ENCODE peak calls at places on chromosomes 2 and 18, in ten cellular contexts. H is AG04450, F is WERI-Rb-1, Z is DND-41, C is upper lobe of left lung, M is PC-3, L is right cardiac atrium, O is fibroblast of lung, Y is H1, U is heart right ventricle. I is an unnamed sample. For H3K27me3, the result is how much of the 10 kb centered on the place peaks cover.

GRCh38 chr2:203706403-203706802 is at the start of gene CD28:
- DNase-seq in H (no peak), F (no peak), Z (peak), C (peak), M (no peak), L (peak), O (no peak), Y (no peak), U (peak), I (peak)

GRCh38 chr2:239192975-239193374 is 207.8 kb downstream of the HDAC4 start:
- DNase-seq in H (no peak), F (no peak), Z (no peak), C (no peak), M (no peak), L (no peak), O (no peak), Y (no peak), U (no peak), I (no peak)

GRCh38 chr2:19851116-19851515 is 50.7 kb downstream of the TTC32 start:
- DNase-seq in H (no peak), F (no peak), Z (no peak), C (peak), M (peak), L (no peak), O (no peak), Y (peak), U (no peak), I (no peak)

GRCh38 chr2:233691443-233692433 is 952 bp upstream of the UGT1A6 start:
- DNase-seq in H (no peak), F (no peak), Z (no peak), C (no peak), M (peak), L (no peak), O (no peak), Y (no peak), U (no peak), I (no peak)

GRCh38 chr18:54086863-54087262 is 137.6 kb downstream of the MBD2 start:
- DNase-seq in H (no peak), F (no peak), Z (no peak), C (no peak), M (no peak), L (no peak), O (no peak), Y (no peak), U (no peak), I (no peak)

GRCh38 chr2:406876-407275 is 119.0 kb upstream of the ALKAL2 start:
- DNase-seq in H (no peak), F (no peak), Z (no peak), C (no peak), M (no peak), L (no peak), O (no peak), Y (peak), U (no peak), I (no peak)

GRCh38 chr18:11366410-11366809 is 217.0 kb upstream of the PIEZO2 start:
- DNase-seq in H (no peak), F (no peak), Z (no peak), C (no peak), M (no peak), L (no peak), O (peak), Y (no peak), U (no peak), I (no peak)

GRCh38 chr2:148978026-148978685 is 60.3 kb upstream of the LYPD6B start:
- DNase-seq in H (no peak), F (no peak), Z (no peak), C (no peak), M (no peak), L (no peak), O (no peak), Y (no peak), U (no peak), I (no peak)

GRCh38 chr2:64594563-64594989 is 59.1 kb downstream of the SERTAD2 start:
- DNase-seq in H (no peak), F (no peak), Z (no peak), C (no peak), M (peak), L (no peak), O (peak), Y (no peak), U (no peak), I (no peak)

GRCh38 chr18:37085362-37085761 is 256.4 kb downstream of the KIAA1328 start:
- DNase-seq in H (no peak), F (no peak), Z (no peak), C (no peak), M (no peak), L (no peak), O (no peak), Y (no peak), U (no peak), I (no peak)

DNA sequence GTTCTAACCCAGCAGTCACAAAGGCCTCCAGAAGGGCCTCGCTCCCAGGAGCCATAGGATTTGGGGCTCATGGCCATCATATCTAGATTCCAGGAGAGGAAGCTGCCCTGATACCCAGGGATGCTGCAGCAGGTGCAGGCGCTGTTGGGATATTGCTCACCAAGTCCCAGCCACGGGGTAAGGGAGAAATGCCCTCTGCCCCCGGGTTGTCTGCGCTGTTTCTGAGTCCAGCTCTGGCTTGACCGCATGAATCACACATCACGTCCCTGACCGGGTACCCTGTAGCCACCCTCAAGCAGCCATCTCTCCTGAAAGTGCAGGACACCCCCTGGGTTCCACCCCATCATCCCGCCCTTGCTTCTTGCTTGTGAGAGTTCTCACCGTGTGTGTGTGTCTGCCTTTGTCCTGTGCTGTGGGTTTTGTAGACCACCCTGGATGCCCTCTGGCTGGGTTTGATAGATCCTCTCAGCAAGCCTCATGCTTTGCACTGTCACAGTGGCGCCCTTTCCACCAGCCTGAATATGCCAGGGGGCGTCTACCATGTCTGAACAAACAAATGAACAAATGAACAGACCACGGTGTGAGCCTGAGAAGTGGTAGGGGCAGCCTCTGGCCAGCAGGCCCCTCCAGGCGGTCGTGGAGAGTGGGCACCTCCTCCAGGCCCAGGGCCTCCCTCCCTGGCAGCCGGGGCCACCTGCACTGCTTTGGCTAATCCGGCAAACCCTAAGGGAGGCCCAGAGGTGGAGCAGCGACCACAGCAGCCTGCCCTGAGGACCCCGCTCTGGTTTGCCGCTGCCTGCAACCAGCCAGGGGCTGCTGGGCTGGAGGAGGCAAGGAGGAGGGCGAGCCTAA is 32.1 kb downstream of the ADRA2B start:
- DNase-seq in H (no peak), F (no peak), Z (no peak), C (no peak), M (no peak), L (no peak), O (no peak), Y (peak), U (no peak), I (no peak)
- H3K27me3 ChIP-seq in H (under half), F (under half), Z (under half), C (under half), M (under half), L (under half), O (under half), Y (under half), U (under half), I (under half)

GRCh38 chr2:9639000-9639602 is 8.3 kb upstream of the YWHAQ start:
- DNase-seq in H (no peak), F (no peak), Z (no peak), C (no peak), M (no peak), L (no peak), O (peak), Y (no peak), U (no peak), I (no peak)
- H3K27ac ChIP-seq in H (peak), F (no peak), Z (no peak), C (no peak), M (peak), L (peak), O (peak), Y (no peak), U (peak), I (no peak)

DNA sequence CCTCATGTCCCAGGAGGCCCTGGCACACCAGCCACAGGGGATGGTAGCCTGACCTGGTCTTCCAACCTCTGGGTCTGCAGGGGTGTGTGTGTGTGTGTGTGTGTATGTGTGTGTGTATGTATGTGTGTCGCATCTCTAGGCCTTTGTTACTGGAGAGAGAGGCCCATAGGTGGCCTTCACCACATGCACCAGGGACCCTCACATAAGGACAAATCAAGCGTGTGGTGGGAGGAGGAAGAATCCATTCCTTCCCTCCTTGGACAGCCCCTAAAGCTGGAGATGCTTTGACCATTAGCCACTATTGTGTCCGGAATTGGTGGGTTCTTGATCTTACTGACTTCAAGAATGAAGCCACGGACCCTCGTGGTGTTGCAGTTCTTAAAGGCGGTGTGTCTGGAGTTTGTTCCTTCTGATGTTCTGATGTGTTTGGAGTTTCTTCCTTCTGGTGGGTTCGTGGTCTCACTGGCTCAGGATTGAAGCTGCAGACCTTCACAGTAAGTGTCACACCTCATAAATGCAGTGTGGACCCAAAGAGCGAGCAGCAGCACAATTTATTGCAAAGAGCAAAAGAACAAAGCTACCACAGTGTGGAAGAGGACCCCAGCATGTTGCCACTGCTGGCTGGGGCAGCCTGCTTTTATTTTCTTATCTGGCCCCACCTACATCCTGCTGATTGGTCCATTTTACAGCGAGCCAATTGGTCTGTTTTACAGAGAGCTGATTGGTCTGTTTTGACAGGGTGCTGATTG is 104.1 kb downstream of the DDX1 start:
- DNase-seq in H (no peak), F (no peak), Z (no peak), C (no peak), M (no peak), L (no peak), O (no peak), Y (no peak), U (no peak), I (no peak)
- H3K4me3 ChIP-seq in H (no peak), F (no peak), Z (no peak), C (no peak), M (no peak), L (no peak), O (no peak), Y (no peak), U (no peak), I (no peak)

DNA sequence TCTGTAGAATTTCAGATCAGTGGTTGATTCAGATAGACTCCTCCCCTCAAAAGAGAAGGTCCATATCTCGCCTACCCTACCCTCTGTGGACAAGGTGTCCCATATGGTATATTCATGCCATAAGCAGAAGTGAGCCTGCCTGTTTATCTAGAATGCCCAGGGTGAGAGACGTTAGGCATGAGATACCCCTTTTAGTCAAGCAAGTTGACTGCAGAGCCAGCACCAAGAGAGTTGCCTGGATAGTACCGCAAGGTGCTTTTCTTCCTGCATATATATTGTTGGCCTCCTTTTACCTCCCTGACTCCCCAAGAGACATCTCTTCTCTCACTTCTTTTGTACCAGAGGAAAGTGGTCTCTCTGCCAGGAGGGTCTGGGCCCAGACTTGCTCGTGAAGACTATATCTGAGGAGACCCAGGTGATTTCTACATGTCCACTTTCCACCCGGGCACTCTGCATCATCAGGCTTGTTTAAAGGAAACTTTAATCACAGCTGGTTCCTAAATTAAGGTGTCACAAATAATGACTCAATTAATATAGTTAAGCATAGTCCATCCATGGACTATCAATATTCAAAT is 4.0 kb downstream of the ITGA4 start:
- DNase-seq in H (no peak), F (no peak), Z (peak), C (no peak), M (no peak), L (no peak), O (no peak), Y (no peak), U (no peak), I (no peak)
- H3K27me3 ChIP-seq in H (under half), F (under half), Z (under half), C (under half), M (under half), L (under half), O (under half), Y (under half), U (under half), I (under half)